ENCODE peak calls at places on chromosome 17, in ten cellular contexts. One of them, this sample, is unnamed.

GRCh38 chr17:67183531-67183930 is 61.5 kb downstream of the HELZ start:
- DNase-seq in H54: no peak
- DNase-seq in fibroblast of gingiva: peak; percentile 21
- DNase-seq in iris pigment epithelial cell: no peak
- DNase-seq in RCC 7860: no peak
- DNase-seq in RWPE2: no peak
- DNase-seq in kidney tubule cell: no peak
- DNase-seq in NCI-H1105: no peak
- DNase-seq in lower leg skin: no peak
- DNase-seq in activated CD4-positive, CD25-positive, alpha-beta regulatory T cell treated with anti-CD3 and anti-CD28 coated beads, Interleukin-2, amount 50 U/mL, for 72 hours: no peak
- DNase-seq in this sample: no peak

GRCh38 chr17:19295478-19296200 is 58.5 kb downstream of the EPN2 start:
- DNase-seq in H54: no peak
- DNase-seq in fibroblast of gingiva: peak; percentile 16
- DNase-seq in iris pigment epithelial cell: no peak
- DNase-seq in RCC 7860: no peak
- DNase-seq in RWPE2: no peak
- DNase-seq in kidney tubule cell: no peak
- DNase-seq in NCI-H1105: no peak
- DNase-seq in lower leg skin: no peak
- DNase-seq in activated CD4-positive, CD25-positive, alpha-beta regulatory T cell treated with anti-CD3 and anti-CD28 coated beads, Interleukin-2, amount 50 U/mL, for 72 hours: no peak
- DNase-seq in this sample: no peak

GRCh38 chr17:27295945-27296344 is 2.0 kb downstream of the WSB1 start:
- DNase-seq in H54: no peak
- DNase-seq in fibroblast of gingiva: no peak
- DNase-seq in iris pigment epithelial cell: no peak
- DNase-seq in RCC 7860: no peak
- DNase-seq in RWPE2: no peak
- DNase-seq in kidney tubule cell: peak; percentile 37
- DNase-seq in NCI-H1105: no peak
- DNase-seq in lower leg skin: no peak
- DNase-seq in activated CD4-positive, CD25-positive, alpha-beta regulatory T cell treated with anti-CD3 and anti-CD28 coated beads, Interleukin-2, amount 50 U/mL, for 72 hours: no peak
- DNase-seq in this sample: no peak

GRCh38 chr17:27414686-27415085 is 41.6 kb upstream of the KSR1 start:
- DNase-seq in H54: no peak
- DNase-seq in fibroblast of gingiva: no peak
- DNase-seq in iris pigment epithelial cell: no peak
- DNase-seq in RCC 7860: no peak
- DNase-seq in RWPE2: no peak
- DNase-seq in kidney tubule cell: no peak
- DNase-seq in NCI-H1105: no peak
- DNase-seq in lower leg skin: no peak
- DNase-seq in activated CD4-positive, CD25-positive, alpha-beta regulatory T cell treated with anti-CD3 and anti-CD28 coated beads, Interleukin-2, amount 50 U/mL, for 72 hours: no peak
- DNase-seq in this sample: no peak

GRCh38 chr17:21814776-21815175 is 122.5 kb downstream of the KCNJ18 start:
- DNase-seq in H54: no peak
- DNase-seq in fibroblast of gingiva: no peak
- DNase-seq in iris pigment epithelial cell: no peak
- DNase-seq in RCC 7860: no peak
- DNase-seq in RWPE2: no peak
- DNase-seq in kidney tubule cell: peak; percentile 1
- DNase-seq in NCI-H1105: no peak
- DNase-seq in lower leg skin: no peak
- DNase-seq in activated CD4-positive, CD25-positive, alpha-beta regulatory T cell treated with anti-CD3 and anti-CD28 coated beads, Interleukin-2, amount 50 U/mL, for 72 hours: no peak
- DNase-seq in this sample: no peak

GRCh38 chr17:50464736-50465135 is 3.9 kb downstream of the CHAD start:
- DNase-seq in H54: no peak
- DNase-seq in fibroblast of gingiva: no peak
- DNase-seq in iris pigment epithelial cell: no peak
- DNase-seq in RCC 7860: no peak
- DNase-seq in RWPE2: peak; percentile 38
- DNase-seq in kidney tubule cell: no peak
- DNase-seq in NCI-H1105: no peak
- DNase-seq in lower leg skin: no peak
- DNase-seq in activated CD4-positive, CD25-positive, alpha-beta regulatory T cell treated with anti-CD3 and anti-CD28 coated beads, Interleukin-2, amount 50 U/mL, for 72 hours: no peak
- DNase-seq in this sample: no peak

GRCh38 chr17:13272296-13272695 is 254.5 kb upstream of the ELAC2 start:
- DNase-seq in H54: no peak
- DNase-seq in fibroblast of gingiva: no peak
- DNase-seq in iris pigment epithelial cell: no peak
- DNase-seq in RCC 7860: no peak
- DNase-seq in RWPE2: no peak
- DNase-seq in kidney tubule cell: no peak
- DNase-seq in NCI-H1105: no peak
- DNase-seq in lower leg skin: no peak
- DNase-seq in activated CD4-positive, CD25-positive, alpha-beta regulatory T cell treated with anti-CD3 and anti-CD28 coated beads, Interleukin-2, amount 50 U/mL, for 72 hours: no peak
- DNase-seq in this sample: no peak

GRCh38 chr17:72110231-72110952 is 10.4 kb upstream of the SOX9 start:
- DNase-seq in H54: no peak
- DNase-seq in fibroblast of gingiva: no peak
- DNase-seq in iris pigment epithelial cell: no peak
- DNase-seq in RCC 7860: no peak
- DNase-seq in RWPE2: no peak
- DNase-seq in kidney tubule cell: no peak
- DNase-seq in NCI-H1105: no peak
- DNase-seq in lower leg skin: no peak
- DNase-seq in activated CD4-positive, CD25-positive, alpha-beta regulatory T cell treated with anti-CD3 and anti-CD28 coated beads, Interleukin-2, amount 50 U/mL, for 72 hours: no peak
- DNase-seq in this sample: no peak

GRCh38 chr17:38566666-38567031 is 39.1 kb downstream of the SRCIN1 start:
- DNase-seq in H54: no peak
- DNase-seq in fibroblast of gingiva: no peak
- DNase-seq in iris pigment epithelial cell: no peak
- DNase-seq in RCC 7860: no peak
- DNase-seq in RWPE2: no peak
- DNase-seq in kidney tubule cell: no peak
- DNase-seq in NCI-H1105: no peak
- DNase-seq in lower leg skin: no peak
- DNase-seq in activated CD4-positive, CD25-positive, alpha-beta regulatory T cell treated with anti-CD3 and anti-CD28 coated beads, Interleukin-2, amount 50 U/mL, for 72 hours: no peak
- DNase-seq in this sample: no peak

GRCh38 chr17:81550285-81550684 is 1.9 kb downstream of the FAAP100 start:
- DNase-seq in H54: no peak
- DNase-seq in fibroblast of gingiva: no peak
- DNase-seq in iris pigment epithelial cell: no peak
- DNase-seq in RCC 7860: no peak
- DNase-seq in RWPE2: no peak
- DNase-seq in kidney tubule cell: no peak
- DNase-seq in NCI-H1105: no peak
- DNase-seq in lower leg skin: no peak
- DNase-seq in activated CD4-positive, CD25-positive, alpha-beta regulatory T cell treated with anti-CD3 and anti-CD28 coated beads, Interleukin-2, amount 50 U/mL, for 72 hours: no peak
- DNase-seq in this sample: no peak

This sample was measured in dorsolateral prefrontal cortex.